ENCODE peak calls at places on chromosomes 11 and 22, in seven cellular contexts. One of them, this sample, is unnamed.

GRCh38 chr22:34696557-34696956 is 369.4 kb upstream of the ISX start:
- DNase-seq in lower lobe of right lung: no peak
- DNase-seq in tibial nerve: no peak
- DNase-seq in tibial artery: no peak
- DNase-seq in IMR-90: no peak
- DNase-seq in neural crest cell: peak
- DNase-seq in colonic mucosa: no peak
- DNase-seq in this sample: no peak

GRCh38 chr22:41928416-41929157 is 2.0 kb upstream of the TNFRSF13C start:
- DNase-seq in IMR-90: no peak
- DNase-seq in neural crest cell: no peak
- DNase-seq in colonic mucosa: no peak
- DNase-seq in tibial artery: no peak
- DNase-seq in tibial nerve: no peak
- DNase-seq in lower lobe of right lung: no peak
- DNase-seq in this sample: no peak

GRCh38 chr11:127651175-127651887 is 650.8 kb upstream of the KIRREL3 start:
- DNase-seq in lower lobe of right lung: no peak
- DNase-seq in neural crest cell: no peak
- DNase-seq in IMR-90: peak
- DNase-seq in colonic mucosa: no peak
- DNase-seq in tibial artery: no peak
- DNase-seq in tibial nerve: no peak
- DNase-seq in this sample: no peak

GRCh38 chr11:12717851-12718291 is 43.6 kb downstream of the TEAD1 start:
- DNase-seq in IMR-90: no peak
- DNase-seq in tibial artery: no peak
- DNase-seq in colonic mucosa: no peak
- DNase-seq in lower lobe of right lung: no peak
- DNase-seq in tibial nerve: no peak
- DNase-seq in neural crest cell: no peak
- DNase-seq in this sample: no peak

GRCh38 chr11:125941606-125942275 is 4.1 kb upstream of the VSIG10L2 start:
- DNase-seq in tibial nerve: peak
- DNase-seq in IMR-90: peak
- DNase-seq in neural crest cell: peak
- DNase-seq in tibial artery: peak
- DNase-seq in lower lobe of right lung: peak
- DNase-seq in colonic mucosa: peak
- DNase-seq in this sample: peak

GRCh38 chr22:33666661-33667619 is 253.3 kb downstream of the LARGE1 start:
- DNase-seq in neural crest cell: no peak
- DNase-seq in tibial artery: no peak
- DNase-seq in colonic mucosa: peak
- DNase-seq in lower lobe of right lung: no peak
- DNase-seq in tibial nerve: no peak
- DNase-seq in IMR-90: no peak
- DNase-seq in this sample: no peak

GRCh38 chr22:43345761-43346261 is 2.6 kb upstream of the SCUBE1 start:
- DNase-seq in IMR-90: no peak
- DNase-seq in tibial nerve: no peak
- DNase-seq in colonic mucosa: no peak
- DNase-seq in neural crest cell: no peak
- DNase-seq in lower lobe of right lung: no peak
- DNase-seq in tibial artery: no peak
- DNase-seq in this sample: no peak

GRCh38 chr22:48756146-48757111 is 1071.2 kb downstream of the BRD1 start:
- DNase-seq in IMR-90: no peak
- DNase-seq in tibial artery: peak
- DNase-seq in lower lobe of right lung: peak
- DNase-seq in tibial nerve: no peak
- DNase-seq in colonic mucosa: peak
- DNase-seq in neural crest cell: no peak
- DNase-seq in this sample: peak

GRCh38 chr11:43942651-43943356 is 367 bp downstream of the C11orf96 start:
- DNase-seq in lower lobe of right lung: peak
- DNase-seq in tibial nerve: no peak
- DNase-seq in tibial artery: peak
- DNase-seq in neural crest cell: no peak
- DNase-seq in IMR-90: peak
- DNase-seq in colonic mucosa: no peak
- DNase-seq in this sample: peak

GRCh38 chr22:36334081-36334831 is 53.5 kb downstream of the MYH9 start:
- DNase-seq in IMR-90: no peak
- DNase-seq in lower lobe of right lung: peak
- DNase-seq in tibial artery: peak
- DNase-seq in neural crest cell: no peak
- DNase-seq in tibial nerve: no peak
- DNase-seq in colonic mucosa: peak
- DNase-seq in this sample: peak
- TF ChIP-seq CTCF in IMR-90: no peak
- TF ChIP-seq CTCF in lower lobe of right lung: no peak
- TF ChIP-seq CTCF in tibial artery: no peak
- TF ChIP-seq CTCF in neural crest cell: no peak
- TF ChIP-seq CTCF in tibial nerve: no peak
- TF ChIP-seq CTCF in colonic mucosa: no peak
- TF ChIP-seq CTCF in this sample: no peak

DNA sequence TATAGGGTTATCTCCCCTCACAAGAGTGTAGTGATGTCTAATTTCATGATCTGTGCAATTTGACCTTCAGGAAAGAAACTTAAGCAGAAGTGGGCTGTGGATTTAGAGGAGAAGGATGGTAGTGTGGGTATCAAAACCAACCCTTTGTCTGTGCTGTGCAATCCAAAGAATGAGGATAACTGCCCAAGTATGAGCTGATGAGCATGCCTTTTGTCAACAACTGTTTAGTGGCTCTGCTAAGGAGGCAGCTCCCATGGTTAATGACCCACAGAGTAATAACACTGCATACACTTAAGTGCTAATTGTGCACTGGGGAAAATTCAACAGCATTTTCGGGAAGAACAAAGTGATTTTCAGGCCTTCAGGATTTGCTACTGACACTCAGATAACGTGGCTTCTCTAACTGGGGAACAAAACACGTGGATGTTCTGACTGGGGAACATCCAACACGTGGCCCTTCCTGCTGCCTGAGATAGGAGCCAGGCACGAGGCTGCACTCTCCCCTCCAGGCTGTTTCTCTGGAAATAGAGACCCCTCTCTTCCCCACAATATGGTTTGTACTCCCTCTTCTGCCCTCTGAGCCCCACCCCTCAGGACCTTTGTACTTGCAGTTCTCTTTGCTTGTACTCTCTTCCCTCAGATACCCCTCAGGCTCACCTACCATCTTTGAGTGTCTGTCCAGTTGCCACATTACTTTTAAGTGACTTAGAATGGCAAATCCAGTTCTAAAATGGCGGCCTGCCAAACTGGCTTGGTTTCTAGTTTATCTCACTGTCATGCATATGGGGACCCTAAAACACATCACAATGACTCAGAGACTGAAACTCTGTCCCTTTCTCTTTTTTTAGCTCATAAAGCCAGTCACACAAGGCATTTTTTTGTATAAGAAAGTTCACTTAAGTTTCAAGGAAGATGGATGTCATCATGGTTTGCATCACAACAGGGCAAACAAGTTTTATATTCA is 234.9 kb upstream of the POU2AF2 start:
- DNase-seq in tibial nerve: no peak
- DNase-seq in colonic mucosa: no peak
- DNase-seq in lower lobe of right lung: no peak
- DNase-seq in IMR-90: no peak
- DNase-seq in tibial artery: no peak
- DNase-seq in neural crest cell: no peak
- DNase-seq in this sample: no peak
- TF ChIP-seq CTCF in tibial nerve: no peak
- TF ChIP-seq CTCF in colonic mucosa: no peak
- TF ChIP-seq CTCF in lower lobe of right lung: no peak
- TF ChIP-seq CTCF in IMR-90: no peak
- TF ChIP-seq CTCF in tibial artery: no peak
- TF ChIP-seq CTCF in neural crest cell: no peak
- TF ChIP-seq CTCF in this sample: no peak

DNA sequence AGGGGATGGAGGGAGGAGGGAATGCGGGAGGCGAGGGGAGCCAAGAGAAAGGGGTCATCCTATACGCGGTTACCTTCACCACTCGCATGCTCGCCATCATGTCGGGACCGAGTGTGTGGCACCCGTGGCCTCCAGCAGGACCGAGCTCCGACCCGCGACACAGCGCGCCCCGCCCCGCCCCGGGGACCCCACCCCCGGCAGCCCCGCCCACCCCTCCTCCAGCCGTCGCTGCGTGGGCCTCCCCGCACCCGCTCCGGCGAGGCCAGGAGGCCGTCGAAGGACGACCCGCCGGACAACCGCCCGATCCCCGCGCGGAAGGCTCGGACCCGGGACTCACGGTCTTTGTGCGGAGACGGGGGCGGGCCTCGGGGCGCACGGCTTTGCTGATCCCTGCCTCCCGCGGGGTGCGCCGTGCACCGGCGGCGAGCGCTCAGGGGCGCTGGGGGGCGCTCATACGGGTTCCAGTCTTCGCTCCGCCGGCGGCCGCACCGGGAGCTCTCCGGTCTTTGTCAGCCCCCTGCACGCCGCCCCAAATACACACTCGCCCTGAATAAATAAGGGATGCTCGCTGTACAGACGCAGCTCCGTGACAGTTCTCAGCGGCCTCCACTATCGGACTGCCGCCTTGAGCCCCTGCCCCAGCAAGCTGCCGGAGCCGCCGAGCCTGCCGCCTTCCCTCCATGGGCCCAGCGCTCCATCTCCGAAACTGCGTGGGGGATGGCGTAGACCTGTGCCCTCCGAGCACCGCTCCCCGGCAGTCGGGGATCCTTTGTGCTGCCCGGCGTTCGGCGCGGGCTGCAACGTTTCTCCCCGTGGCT is at the start of gene UBE2L6:
- DNase-seq in tibial nerve: peak
- DNase-seq in neural crest cell: peak
- DNase-seq in tibial artery: peak
- DNase-seq in IMR-90: no peak
- DNase-seq in lower lobe of right lung: peak
- DNase-seq in colonic mucosa: peak
- DNase-seq in this sample: peak
- TF ChIP-seq CTCF in tibial nerve: peak
- TF ChIP-seq CTCF in neural crest cell: no peak
- TF ChIP-seq CTCF in tibial artery: peak
- TF ChIP-seq CTCF in IMR-90: peak
- TF ChIP-seq CTCF in lower lobe of right lung: peak
- TF ChIP-seq CTCF in colonic mucosa: no peak
- TF ChIP-seq CTCF in this sample: no peak

GRCh38 chr11:118790357-118791014 is 478 bp downstream of the DDX6 start:
- DNase-seq in tibial artery: peak
- DNase-seq in neural crest cell: peak
- DNase-seq in IMR-90: peak
- DNase-seq in colonic mucosa: peak
- DNase-seq in lower lobe of right lung: peak
- DNase-seq in tibial nerve: peak
- DNase-seq in this sample: peak
- TF ChIP-seq CTCF in tibial artery: peak
- TF ChIP-seq CTCF in neural crest cell: peak
- TF ChIP-seq CTCF in IMR-90: peak
- TF ChIP-seq CTCF in colonic mucosa: no peak
- TF ChIP-seq CTCF in lower lobe of right lung: peak
- TF ChIP-seq CTCF in tibial nerve: peak
- TF ChIP-seq CTCF in this sample: no peak

GRCh38 chr22:23534201-23534850 is 45.8 kb downstream of the IGLL1 start:
- DNase-seq in neural crest cell: no peak
- DNase-seq in tibial artery: peak
- DNase-seq in lower lobe of right lung: peak
- DNase-seq in colonic mucosa: no peak
- DNase-seq in IMR-90: no peak
- DNase-seq in tibial nerve: no peak
- DNase-seq in this sample: no peak

GRCh38 chr22:23532756-23533155 is 47.3 kb downstream of the IGLL1 start:
- DNase-seq in tibial artery: peak
- DNase-seq in neural crest cell: no peak
- DNase-seq in lower lobe of right lung: no peak
- DNase-seq in colonic mucosa: no peak
- DNase-seq in tibial nerve: no peak
- DNase-seq in IMR-90: no peak
- DNase-seq in this sample: no peak

GRCh38 chr22:23533771-23534191 is 46.3 kb downstream of the IGLL1 start:
- DNase-seq in neural crest cell: no peak
- DNase-seq in tibial artery: no peak
- DNase-seq in lower lobe of right lung: peak
- DNase-seq in tibial nerve: no peak
- DNase-seq in colonic mucosa: peak
- DNase-seq in IMR-90: no peak
- DNase-seq in this sample: no peak

GRCh38 chr22:23531966-23532735 is 47.9 kb downstream of the IGLL1 start:
- DNase-seq in IMR-90: no peak
- DNase-seq in neural crest cell: no peak
- DNase-seq in lower lobe of right lung: peak
- DNase-seq in tibial artery: peak
- DNase-seq in tibial nerve: no peak
- DNase-seq in colonic mucosa: no peak
- DNase-seq in this sample: no peak

DNA sequence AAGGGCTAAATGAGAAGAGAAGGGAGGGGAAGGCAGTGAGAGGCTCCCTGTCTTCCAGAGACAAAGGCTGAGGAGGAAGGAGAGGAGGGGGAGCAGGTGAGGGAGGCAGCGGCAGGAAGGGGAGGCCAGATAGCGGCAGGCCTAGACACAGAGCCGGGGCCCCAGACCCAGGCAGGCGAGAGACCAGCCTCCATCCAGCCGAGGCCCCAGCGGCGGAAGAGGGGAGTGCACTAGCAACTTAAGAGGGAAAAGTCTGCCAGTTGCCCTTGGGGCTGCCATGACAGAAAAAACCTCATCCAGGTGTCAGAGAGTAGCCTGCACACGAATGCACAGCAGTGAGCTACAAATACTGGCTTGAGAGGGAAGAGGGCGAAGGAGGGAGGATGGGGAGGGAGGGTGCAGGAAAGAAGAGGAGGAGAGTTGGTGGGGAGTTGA is 46.7 kb downstream of the IGLL1 start:
- DNase-seq in neural crest cell: peak
- DNase-seq in colonic mucosa: no peak
- DNase-seq in IMR-90: peak
- DNase-seq in tibial nerve: no peak
- DNase-seq in lower lobe of right lung: peak
- DNase-seq in tibial artery: peak
- DNase-seq in this sample: peak
- TF ChIP-seq CTCF in neural crest cell: peak
- TF ChIP-seq CTCF in colonic mucosa: no peak
- TF ChIP-seq CTCF in IMR-90: peak
- TF ChIP-seq CTCF in tibial nerve: no peak
- TF ChIP-seq CTCF in lower lobe of right lung: no peak
- TF ChIP-seq CTCF in tibial artery: no peak
- TF ChIP-seq CTCF in this sample: peak